ENCODE peak calls at places on chromosomes 7 and 10, in nine cellular contexts. One of them, this sample, is unnamed.

GRCh38 chr10:130282492-130283233 is 146.5 kb downstream of the GLRX3 start:
- DNase-seq in AG10803: no peak
- DNase-seq in WTC11: no peak
- DNase-seq in dorsolateral prefrontal cortex: no peak
- DNase-seq in NCI-H748 treated with DMSO at 0.1 percent for 48 hours: no peak
- DNase-seq in M059J: no peak
- DNase-seq in stimulated activated CD8-positive, alpha-beta memory T cell treated with anti-CD3 and anti-CD28 coated beads, Interleukin-7, amount 100 ng/mL, for 1 hour: no peak
- DNase-seq in endothelial cell: no peak
- DNase-seq in CD14-positive monocyte: no peak
- DNase-seq in this sample: no peak

GRCh38 chr10:112732277-112732891 is 217.7 kb upstream of the TCF7L2 start:
- DNase-seq in AG10803: peak
- DNase-seq in WTC11: no peak
- DNase-seq in dorsolateral prefrontal cortex: no peak
- DNase-seq in NCI-H748 treated with DMSO at 0.1 percent for 48 hours: no peak
- DNase-seq in M059J: peak
- DNase-seq in stimulated activated CD8-positive, alpha-beta memory T cell treated with anti-CD3 and anti-CD28 coated beads, Interleukin-7, amount 100 ng/mL, for 1 hour: no peak
- DNase-seq in endothelial cell: no peak
- DNase-seq in CD14-positive monocyte: no peak
- DNase-seq in this sample: peak

GRCh38 chr10:51224610-51225230 is 150.4 kb downstream of the PRKG1 start:
- DNase-seq in AG10803: peak
- DNase-seq in WTC11: no peak
- DNase-seq in dorsolateral prefrontal cortex: no peak
- DNase-seq in NCI-H748 treated with DMSO at 0.1 percent for 48 hours: no peak
- DNase-seq in M059J: no peak
- DNase-seq in stimulated activated CD8-positive, alpha-beta memory T cell treated with anti-CD3 and anti-CD28 coated beads, Interleukin-7, amount 100 ng/mL, for 1 hour: no peak
- DNase-seq in endothelial cell: no peak
- DNase-seq in CD14-positive monocyte: no peak
- DNase-seq in this sample: peak

GRCh38 chr7:1533569-1534329 is 3.2 kb downstream of the MAFK start:
- DNase-seq in AG10803: peak
- DNase-seq in WTC11: no peak
- DNase-seq in dorsolateral prefrontal cortex: no peak
- DNase-seq in NCI-H748 treated with DMSO at 0.1 percent for 48 hours: no peak
- DNase-seq in M059J: peak
- DNase-seq in stimulated activated CD8-positive, alpha-beta memory T cell treated with anti-CD3 and anti-CD28 coated beads, Interleukin-7, amount 100 ng/mL, for 1 hour: no peak
- DNase-seq in endothelial cell: no peak
- DNase-seq in CD14-positive monocyte: peak
- DNase-seq in this sample: peak

GRCh38 chr10:71435571-71436267 is 39.0 kb downstream of the CDH23 start:
- DNase-seq in AG10803: peak
- DNase-seq in WTC11: no peak
- DNase-seq in dorsolateral prefrontal cortex: no peak
- DNase-seq in NCI-H748 treated with DMSO at 0.1 percent for 48 hours: no peak
- DNase-seq in M059J: no peak
- DNase-seq in stimulated activated CD8-positive, alpha-beta memory T cell treated with anti-CD3 and anti-CD28 coated beads, Interleukin-7, amount 100 ng/mL, for 1 hour: no peak
- DNase-seq in endothelial cell: no peak
- DNase-seq in CD14-positive monocyte: no peak
- DNase-seq in this sample: no peak

GRCh38 chr10:100510533-100511308 is 8.9 kb downstream of the SEC31B start:
- DNase-seq in AG10803: no peak
- DNase-seq in WTC11: no peak
- DNase-seq in dorsolateral prefrontal cortex: no peak
- DNase-seq in NCI-H748 treated with DMSO at 0.1 percent for 48 hours: no peak
- DNase-seq in M059J: no peak
- DNase-seq in stimulated activated CD8-positive, alpha-beta memory T cell treated with anti-CD3 and anti-CD28 coated beads, Interleukin-7, amount 100 ng/mL, for 1 hour: peak
- DNase-seq in endothelial cell: no peak
- DNase-seq in CD14-positive monocyte: no peak
- DNase-seq in this sample: no peak

GRCh38 chr10:131310904-131311660 is 439 bp downstream of the TCERG1L start:
- DNase-seq in AG10803: no peak
- DNase-seq in WTC11: no peak
- DNase-seq in dorsolateral prefrontal cortex: no peak
- DNase-seq in NCI-H748 treated with DMSO at 0.1 percent for 48 hours: no peak
- DNase-seq in M059J: no peak
- DNase-seq in stimulated activated CD8-positive, alpha-beta memory T cell treated with anti-CD3 and anti-CD28 coated beads, Interleukin-7, amount 100 ng/mL, for 1 hour: no peak
- DNase-seq in endothelial cell: no peak
- DNase-seq in CD14-positive monocyte: no peak
- DNase-seq in this sample: no peak

GRCh38 chr7:155094636-155095035 is 24.5 kb downstream of the HTR5A start:
- DNase-seq in AG10803: no peak
- DNase-seq in WTC11: no peak
- DNase-seq in dorsolateral prefrontal cortex: no peak
- DNase-seq in NCI-H748 treated with DMSO at 0.1 percent for 48 hours: no peak
- DNase-seq in M059J: no peak
- DNase-seq in stimulated activated CD8-positive, alpha-beta memory T cell treated with anti-CD3 and anti-CD28 coated beads, Interleukin-7, amount 100 ng/mL, for 1 hour: no peak
- DNase-seq in endothelial cell: no peak
- DNase-seq in CD14-positive monocyte: no peak
- DNase-seq in this sample: no peak

GRCh38 chr7:19080076-19080475 is 37.4 kb downstream of the TWIST1 start:
- DNase-seq in AG10803: no peak
- DNase-seq in WTC11: no peak
- DNase-seq in dorsolateral prefrontal cortex: no peak
- DNase-seq in NCI-H748 treated with DMSO at 0.1 percent for 48 hours: no peak
- DNase-seq in M059J: peak
- DNase-seq in stimulated activated CD8-positive, alpha-beta memory T cell treated with anti-CD3 and anti-CD28 coated beads, Interleukin-7, amount 100 ng/mL, for 1 hour: no peak
- DNase-seq in endothelial cell: no peak
- DNase-seq in CD14-positive monocyte: no peak
- DNase-seq in this sample: no peak

GRCh38 chr10:115001506-115002381 is 63.7 kb downstream of the TRUB1 start:
- DNase-seq in AG10803: peak
- DNase-seq in WTC11: no peak
- DNase-seq in dorsolateral prefrontal cortex: no peak
- DNase-seq in NCI-H748 treated with DMSO at 0.1 percent for 48 hours: no peak
- DNase-seq in M059J: peak
- DNase-seq in stimulated activated CD8-positive, alpha-beta memory T cell treated with anti-CD3 and anti-CD28 coated beads, Interleukin-7, amount 100 ng/mL, for 1 hour: no peak
- DNase-seq in endothelial cell: no peak
- DNase-seq in CD14-positive monocyte: no peak
- DNase-seq in this sample: no peak

GRCh38 chr7:91898240-91898992 is 17.9 kb upstream of the MTERF1 start:
- DNase-seq in AG10803: no peak
- DNase-seq in WTC11: no peak
- DNase-seq in dorsolateral prefrontal cortex: no peak
- DNase-seq in NCI-H748 treated with DMSO at 0.1 percent for 48 hours: no peak
- DNase-seq in M059J: no peak
- DNase-seq in stimulated activated CD8-positive, alpha-beta memory T cell treated with anti-CD3 and anti-CD28 coated beads, Interleukin-7, amount 100 ng/mL, for 1 hour: no peak
- DNase-seq in endothelial cell: no peak
- DNase-seq in CD14-positive monocyte: no peak
- DNase-seq in this sample: no peak

GRCh38 chr10:127863231-127863825 is 29.4 kb downstream of the CLRN3 start:
- DNase-seq in AG10803: no peak
- DNase-seq in WTC11: no peak
- DNase-seq in dorsolateral prefrontal cortex: no peak
- DNase-seq in NCI-H748 treated with DMSO at 0.1 percent for 48 hours: no peak
- DNase-seq in M059J: no peak
- DNase-seq in stimulated activated CD8-positive, alpha-beta memory T cell treated with anti-CD3 and anti-CD28 coated beads, Interleukin-7, amount 100 ng/mL, for 1 hour: no peak
- DNase-seq in endothelial cell: no peak
- DNase-seq in CD14-positive monocyte: no peak
- DNase-seq in this sample: no peak

GRCh38 chr7:32893225-32893560 is 1.6 kb upstream of the KBTBD2 start:
- DNase-seq in AG10803: no peak
- DNase-seq in WTC11: no peak
- DNase-seq in dorsolateral prefrontal cortex: no peak
- DNase-seq in NCI-H748 treated with DMSO at 0.1 percent for 48 hours: no peak
- DNase-seq in M059J: no peak
- DNase-seq in stimulated activated CD8-positive, alpha-beta memory T cell treated with anti-CD3 and anti-CD28 coated beads, Interleukin-7, amount 100 ng/mL, for 1 hour: no peak
- DNase-seq in endothelial cell: no peak
- DNase-seq in CD14-positive monocyte: no peak
- DNase-seq in this sample: no peak

GRCh38 chr10:61964949-61965693 is 63.6 kb downstream of the ARID5B start:
- DNase-seq in AG10803: no peak
- DNase-seq in WTC11: no peak
- DNase-seq in dorsolateral prefrontal cortex: no peak
- DNase-seq in NCI-H748 treated with DMSO at 0.1 percent for 48 hours: no peak
- DNase-seq in M059J: no peak
- DNase-seq in stimulated activated CD8-positive, alpha-beta memory T cell treated with anti-CD3 and anti-CD28 coated beads, Interleukin-7, amount 100 ng/mL, for 1 hour: no peak
- DNase-seq in endothelial cell: no peak
- DNase-seq in CD14-positive monocyte: no peak
- DNase-seq in this sample: no peak

GRCh38 chr7:106959753-106960152 is 84.8 kb upstream of the PRKAR2B start:
- DNase-seq in AG10803: no peak
- DNase-seq in WTC11: peak
- DNase-seq in dorsolateral prefrontal cortex: no peak
- DNase-seq in NCI-H748 treated with DMSO at 0.1 percent for 48 hours: no peak
- DNase-seq in M059J: no peak
- DNase-seq in stimulated activated CD8-positive, alpha-beta memory T cell treated with anti-CD3 and anti-CD28 coated beads, Interleukin-7, amount 100 ng/mL, for 1 hour: no peak
- DNase-seq in endothelial cell: peak
- DNase-seq in CD14-positive monocyte: no peak
- DNase-seq in this sample: no peak

GRCh38 chr10:27518261-27518660 is 14.2 kb downstream of the RAB18 start:
- DNase-seq in AG10803: no peak
- DNase-seq in WTC11: no peak
- DNase-seq in dorsolateral prefrontal cortex: no peak
- DNase-seq in NCI-H748 treated with DMSO at 0.1 percent for 48 hours: no peak
- DNase-seq in M059J: no peak
- DNase-seq in stimulated activated CD8-positive, alpha-beta memory T cell treated with anti-CD3 and anti-CD28 coated beads, Interleukin-7, amount 100 ng/mL, for 1 hour: no peak
- DNase-seq in endothelial cell: no peak
- DNase-seq in CD14-positive monocyte: no peak
- DNase-seq in this sample: no peak

GRCh38 chr7:4169505-4169904 is 512.6 kb upstream of the FOXK1 start:
- DNase-seq in AG10803: no peak
- DNase-seq in WTC11: no peak
- DNase-seq in dorsolateral prefrontal cortex: no peak
- DNase-seq in NCI-H748 treated with DMSO at 0.1 percent for 48 hours: no peak
- DNase-seq in M059J: peak
- DNase-seq in stimulated activated CD8-positive, alpha-beta memory T cell treated with anti-CD3 and anti-CD28 coated beads, Interleukin-7, amount 100 ng/mL, for 1 hour: no peak
- DNase-seq in endothelial cell: no peak
- DNase-seq in CD14-positive monocyte: no peak
- DNase-seq in this sample: no peak

This sample was measured in EL.